ENCODE peak calls at places on chromosomes 2 and 18, in four cellular contexts. B, Q, Z and V are unnamed samples.

GRCh38 chr2:226183550-226183949 is 616.1 kb downstream of the IRS1 start:
- DNase-seq in B (no peak), Q (no peak), Z (no peak), V (no peak)

GRCh38 chr2:216636570-216637450 is 3.6 kb downstream of the IGFBP2 start:
- DNase-seq in Z (peak; percentile 78), B (peak; percentile 34), Q (peak; percentile 67), V (peak; percentile 59)

GRCh38 chr2:231463698-231464575 is at the start of gene NCL:
- DNase-seq in Q (peak; percentile 46), Z (peak; percentile 96), B (peak; percentile 77), V (peak; percentile 84)

GRCh38 chr2:128606837-128607236 is 288.2 kb upstream of the HS6ST1 start:
- DNase-seq in Z (no peak), Q (no peak), B (no peak), V (no peak)

GRCh38 chr18:34028341-34028740 is 196.4 kb downstream of the NOL4 start:
- DNase-seq in Z (no peak), B (no peak), Q (no peak), V (no peak)

GRCh38 chr2:19048593-19049264 is 309.7 kb downstream of the OSR1 start:
- DNase-seq in B (no peak), Q (peak; percentile 14), Z (peak; percentile 82), V (no peak)

GRCh38 chr2:31070339-31070738 is 67.9 kb downstream of the GALNT14 start:
- DNase-seq in B (no peak), Q (no peak), Z (no peak), V (no peak)

GRCh38 chr2:239729681-239730566 is 295.2 kb downstream of the NDUFA10 start:
- DNase-seq in Z (no peak), B (no peak), Q (no peak), V (no peak)

GRCh38 chr2:229196448-229196847 is 74.6 kb downstream of the PID1 start:
- DNase-seq in Z (no peak), B (no peak), Q (no peak), V (no peak)

GRCh38 chr2:142286618-142287017 is 155.8 kb upstream of the LRP1B start:
- DNase-seq in B (peak; percentile 3), Q (peak; percentile 25), Z (peak; percentile 55), V (peak; percentile 48)
- TF ChIP-seq NR3C1 in B (no peak), Q (no peak), Z (no peak), V (no peak)

DNA sequence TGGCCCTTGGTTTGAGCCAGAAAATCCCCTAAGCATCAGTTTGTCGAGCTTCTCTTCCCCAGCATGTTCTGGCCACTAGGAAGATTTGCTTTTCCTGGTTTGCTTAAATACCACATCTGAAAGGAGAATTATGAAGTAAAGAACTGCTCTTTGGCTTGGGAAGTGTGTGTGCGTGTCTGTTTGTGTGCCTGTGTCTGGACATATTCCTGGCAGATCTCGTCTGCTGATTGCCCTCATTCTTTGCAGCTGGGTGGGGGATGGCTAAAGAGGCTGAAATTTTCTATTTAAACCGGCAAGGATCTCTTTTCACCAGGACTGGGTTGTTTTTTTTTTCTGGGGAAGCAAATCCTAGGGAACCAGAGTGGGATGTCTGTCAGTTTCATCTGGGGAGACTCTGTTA is 57.3 kb upstream of the MBOAT2 start:
- DNase-seq in Z (no peak), Q (no peak), B (no peak), V (no peak)
- TF ChIP-seq NR3C1 in Z (no peak), Q (no peak), B (no peak), V (no peak)

GRCh38 chr2:25558262-25558661 is 115.1 kb downstream of the DTNB start:
- DNase-seq in Z (no peak), Q (no peak), B (no peak), V (no peak)
- TF ChIP-seq NR3C1 in Z (no peak), Q (no peak), B (no peak), V (no peak)

DNA sequence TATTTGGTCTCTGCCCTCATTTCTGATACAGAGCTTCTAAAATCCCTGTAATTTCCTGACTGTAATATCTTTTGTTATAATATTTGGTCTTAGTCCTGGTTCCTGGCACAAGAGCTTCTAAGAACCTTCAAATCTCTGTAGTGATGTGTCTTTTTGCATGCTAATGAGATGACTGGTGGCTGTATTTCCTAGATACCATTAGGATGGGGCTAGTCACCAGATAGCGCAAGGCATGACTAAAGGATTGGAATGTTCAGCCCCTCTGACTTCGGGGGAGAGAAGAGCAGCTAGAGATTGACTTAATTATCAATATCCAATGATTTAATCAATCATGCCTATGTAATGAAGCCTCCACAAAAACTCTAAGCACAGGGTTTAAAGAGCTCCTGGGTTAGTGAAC is 620.8 kb upstream of the ACVR2A start:
- DNase-seq in Q (no peak), Z (no peak), B (no peak), V (no peak)
- TF ChIP-seq NR3C1 in Q (no peak), Z (no peak), B (no peak), V (no peak)